ENCODE peak calls at places on chromosomes 2 and 18, in four cellular contexts. H is body of pancreas, T is transverse colon, E is astrocyte. J is an unnamed sample. For H3K4me1, the result is how much of the 10 kb centered on the place peaks cover.

GRCh38 chr2:95299961-95300360 is 2.8 kb downstream of the KCNIP3 start:
- DNase-seq in E (no peak), T (no peak), H (no peak), J (no peak)

GRCh38 chr2:49271060-49271665 is 116.8 kb upstream of the FSHR start:
- DNase-seq in E (no peak), T (no peak), H (no peak), J (no peak)

GRCh38 chr2:190805126-190805525 is 75.5 kb upstream of the GLS start:
- DNase-seq in T (no peak), E (no peak), H (no peak), J (no peak)

GRCh38 chr18:50947899-50948298 is 19.9 kb upstream of the ELAC1 start:
- DNase-seq in T (no peak), E (peak), H (no peak), J (peak)

GRCh38 chr2:28182348-28182747 is 210.3 kb upstream of the FOSL2 start:
- DNase-seq in T (no peak), H (no peak), E (no peak), J (no peak)

GRCh38 chr2:17413031-17413430 is 105.2 kb downstream of the RAD51AP2 start:
- DNase-seq in H (no peak), T (no peak), E (peak), J (peak)

GRCh38 chr2:174659069-174659900 is 61.7 kb upstream of the WIPF1 start:
- DNase-seq in H (no peak), E (no peak), T (no peak), J (no peak)

GRCh38 chr2:127217470-127218325 is 2.4 kb downstream of the CYP27C1 start:
- DNase-seq in T (no peak), E (peak), H (no peak), J (peak)

GRCh38 chr18:59056706-59057492 is 82.8 kb upstream of the SEC11C start:
- DNase-seq in T (peak), H (peak), E (peak), J (peak)

GRCh38 chr2:75047189-75047812 is 88.9 kb downstream of the POLE4 start:
- DNase-seq in T (no peak), E (peak), H (no peak), J (peak)

GRCh38 chr2:182302174-182302573 is 124.7 kb downstream of the PDE1A start:
- DNase-seq in T (no peak), E (peak), H (no peak), J (peak)

GRCh38 chr2:174711206-174711605 is 53.1 kb downstream of the CHRNA1 start:
- DNase-seq in T (no peak), H (no peak), E (peak), J (peak)

GRCh38 chr18:50401888-50402287 is 27.0 kb downstream of the SKA1 start:
- DNase-seq in E (peak), H (peak), T (peak), J (peak)

GRCh38 chr2:58614259-58614658 is 373.1 kb upstream of the FANCL start:
- DNase-seq in T (no peak), E (no peak), H (no peak), J (no peak)

GRCh38 chr2:236676131-236676873 is 106.7 kb downstream of the ACKR3 start:
- DNase-seq in E (peak), T (no peak), H (no peak), J (no peak)

GRCh38 chr2:107132141-107132540 is 246.2 kb upstream of the ST6GAL2 start:
- DNase-seq in T (no peak), H (no peak), E (no peak), J (no peak)

GRCh38 chr18:1103567-1103966 is 198.9 kb downstream of the ADCYAP1 start:
- DNase-seq in T (no peak), E (no peak), H (no peak), J (no peak)

GRCh38 chr2:103208916-103209315 is 447.1 kb downstream of the TMEM182 start:
- DNase-seq in H (no peak), T (no peak), E (no peak), J (no peak)

GRCh38 chr18:7415081-7415894 is 151.8 kb upstream of the PTPRM start:
- DNase-seq in H (no peak), T (no peak), E (no peak), J (no peak)

GRCh38 chr18:36608107-36608506 is 220.7 kb downstream of the TPGS2 start:
- DNase-seq in T (no peak), H (no peak), E (no peak), J (no peak)

GRCh38 chr2:41967426-41968181 is 80.2 kb upstream of the PKDCC start:
- DNase-seq in T (peak), E (peak), H (peak), J (peak)

GRCh38 chr18:37364237-37364636 is 201.4 kb downstream of the CELF4 start:
- DNase-seq in E (no peak), H (peak), T (no peak), J (no peak)

GRCh38 chr2:28470759-28471158 is 25.1 kb upstream of the PLB1 start:
- DNase-seq in E (no peak), T (peak), H (no peak), J (no peak)

GRCh38 chr2:159151198-159152118 is 135.0 kb downstream of the WDSUB1 start:
- DNase-seq in T (peak), H (no peak), E (no peak), J (no peak)

GRCh38 chr2:109398616-109399015 is 215.2 kb downstream of the SEPTIN10 start:
- DNase-seq in H (no peak), T (no peak), E (peak), J (peak)

GRCh38 chr2:10258326-10258725 is 44.4 kb upstream of the HPCAL1 start:
- DNase-seq in H (no peak), E (no peak), T (no peak), J (no peak)

GRCh38 chr2:221176666-221177065 is 395.4 kb downstream of the EPHA4 start:
- DNase-seq in T (no peak), H (no peak), E (no peak), J (no peak)

DNA sequence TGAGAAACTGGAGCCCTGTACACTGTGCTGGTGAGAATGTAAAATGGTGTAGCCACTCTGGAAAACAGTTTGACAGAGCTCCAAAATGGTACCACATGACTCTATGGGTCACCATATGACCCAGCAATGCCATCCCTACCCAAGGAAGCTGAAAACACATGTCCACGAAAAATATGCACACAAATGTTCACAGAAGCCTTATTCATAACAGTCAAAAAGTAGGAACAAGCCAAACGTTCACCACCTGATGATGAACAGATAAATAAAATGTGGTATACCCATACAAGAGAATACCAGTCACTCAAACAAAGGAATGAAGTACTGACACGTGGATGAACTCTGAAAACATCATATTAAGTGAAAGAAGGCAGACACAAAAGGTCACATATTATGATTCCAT is 4.6 kb downstream of the AFG3L2 start:
- DNase-seq in E (no peak), H (no peak), T (no peak), J (no peak)
- H3K4me1 ChIP-seq in E (under half), H (half or more), T (under half), J (under half)

GRCh38 chr2:23564618-23564967 is 179.6 kb downstream of the KLHL29 start:
- DNase-seq in E (peak), T (no peak), H (peak), J (peak)
- H3K4me1 ChIP-seq in E (under half), T (under half), H (under half), J (under half)

DNA sequence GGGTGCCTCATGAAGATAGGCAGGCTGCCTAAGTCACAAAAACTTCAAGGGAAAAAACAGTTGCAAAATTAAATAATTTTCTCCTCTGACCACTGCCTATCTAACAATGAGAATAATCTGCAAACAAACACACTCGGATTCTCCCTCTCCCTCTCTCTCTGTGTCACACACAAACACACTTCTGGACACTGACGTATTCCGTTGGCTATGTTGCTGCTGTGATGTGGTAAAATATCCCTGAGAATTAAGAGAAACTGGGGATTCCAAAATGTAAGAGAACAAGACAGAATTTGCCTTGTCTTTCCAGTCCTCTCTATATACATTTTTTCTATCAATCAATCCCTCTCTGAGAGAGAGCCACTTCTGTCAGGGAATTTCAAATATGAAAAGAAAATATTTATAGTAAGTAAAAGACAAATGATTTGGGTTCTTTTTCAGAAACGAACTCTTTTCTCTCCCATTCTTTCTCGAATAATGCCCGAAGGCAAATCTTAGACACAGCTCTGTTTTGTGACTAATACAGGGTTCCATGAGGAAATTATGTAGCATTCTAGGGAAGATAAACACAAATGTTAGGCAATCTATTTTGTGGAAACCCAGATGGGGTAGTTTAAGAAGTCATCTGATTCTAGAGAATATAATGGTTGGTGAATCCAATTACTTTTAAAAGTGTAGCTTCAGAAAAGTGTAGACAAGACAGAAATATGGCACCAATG is 310.3 kb upstream of the CYP26B1 start:
- DNase-seq in T (no peak), H (no peak), E (no peak), J (peak)
- H3K4me1 ChIP-seq in T (under half), H (under half), E (under half), J (under half)

GRCh38 chr18:48951448-48952286 is 902 bp upstream of the SMAD7 start:
- DNase-seq in E (peak), T (peak), H (peak), J (peak)
- H3K4me1 ChIP-seq in E (under half), T (under half), H (under half), J (under half)

GRCh38 chr2:134231296-134231964 is 22.4 kb upstream of the MGAT5 start:
- DNase-seq in E (peak), H (no peak), T (no peak), J (no peak)
- H3K4me1 ChIP-seq in E (under half), H (under half), T (under half), J (under half)

DNA sequence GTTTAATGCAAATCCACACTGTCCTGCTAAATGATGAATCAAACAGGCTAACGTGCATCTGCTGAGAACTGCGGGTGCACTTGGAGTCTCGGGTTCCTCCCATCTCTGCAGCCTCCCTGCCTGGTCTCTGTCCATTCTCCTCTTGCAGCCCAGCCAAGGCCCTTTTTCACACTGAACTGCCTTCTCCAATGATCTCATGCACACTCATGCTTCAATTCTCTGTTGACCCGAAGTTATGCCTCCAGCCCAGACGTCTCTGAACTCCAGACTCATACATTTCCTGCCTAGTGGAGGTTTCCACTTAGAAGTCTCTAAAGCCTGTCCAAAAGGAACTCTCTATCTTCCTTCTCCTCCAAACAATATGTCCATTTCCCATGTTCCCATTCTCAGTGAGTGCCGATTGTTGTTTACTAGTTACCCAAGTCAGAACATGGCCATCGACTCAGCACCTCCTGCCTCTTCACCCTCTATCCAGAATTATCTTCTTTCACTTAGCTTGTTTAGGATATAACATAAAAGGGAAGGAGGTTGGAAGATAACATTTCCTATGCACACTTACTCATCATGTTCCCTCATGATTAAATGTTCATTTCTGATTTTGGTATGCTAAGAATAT is 155.2 kb downstream of the IRS1 start:
- DNase-seq in E (peak), T (no peak), H (no peak), J (peak)
- H3K4me1 ChIP-seq in E (under half), T (under half), H (under half), J (under half)

GRCh38 chr2:239115616-239116015 is 267.7 kb downstream of the TWIST2 start:
- DNase-seq in T (no peak), E (no peak), H (no peak), J (no peak)
- H3K4me1 ChIP-seq in T (under half), E (under half), H (under half), J (under half)

GRCh38 chr2:43515807-43516497 is 79.9 kb downstream of the THADA start:
- DNase-seq in H (no peak), T (no peak), E (no peak), J (peak)

GRCh38 chr2:43513796-43514195 is 82.0 kb downstream of the THADA start:
- DNase-seq in H (no peak), T (no peak), E (no peak), J (peak)

GRCh38 chr2:43518182-43518581 is 77.7 kb downstream of the THADA start:
- DNase-seq in E (peak), H (no peak), T (no peak), J (peak)

GRCh38 chr2:43513216-43513615 is 82.6 kb downstream of the THADA start:
- DNase-seq in E (peak), H (no peak), T (no peak), J (peak)

DNA sequence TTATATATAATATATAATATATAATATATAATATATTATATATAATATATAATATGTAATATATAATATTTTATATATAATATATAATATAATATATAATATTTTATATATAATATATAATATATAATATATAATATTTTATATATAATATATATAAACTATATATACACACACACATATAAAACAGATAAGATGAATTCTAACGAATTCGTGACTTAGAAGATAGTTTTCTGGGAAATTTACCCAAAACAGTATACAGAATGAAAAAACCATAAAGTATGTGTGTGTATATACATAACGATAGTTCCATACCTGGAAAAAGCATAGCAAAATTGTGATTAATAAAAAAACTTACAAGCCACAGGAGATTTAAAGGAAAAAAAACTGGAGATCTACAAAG is 80.6 kb downstream of the THADA start:
- DNase-seq in T (no peak), H (no peak), E (no peak), J (no peak)
- H3K4me1 ChIP-seq in T (under half), H (under half), E (under half), J (under half)

DNA sequence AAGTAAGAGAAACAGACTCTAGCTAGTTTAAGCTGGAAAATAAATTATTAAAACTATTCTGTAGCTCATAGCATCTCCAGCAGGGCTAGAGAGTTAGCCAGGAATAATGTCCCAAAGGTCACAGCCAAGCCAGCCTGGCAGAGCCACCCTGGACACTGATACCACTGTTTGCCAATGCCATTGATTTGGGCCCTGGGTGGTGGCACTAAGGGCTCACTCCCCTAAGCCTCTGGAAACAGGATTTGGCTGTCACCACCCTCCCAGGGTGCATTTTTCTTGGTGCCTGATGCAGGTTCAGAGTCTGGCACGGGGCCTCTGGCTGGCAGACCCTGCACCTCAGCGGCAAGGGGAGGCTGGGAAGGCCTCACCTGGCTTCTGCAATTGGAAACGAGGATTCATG is 7.1 kb downstream of the SH2D6 start:
- DNase-seq in E (no peak), T (no peak), H (peak), J (no peak)
- H3K4me1 ChIP-seq in E (under half), T (under half), H (half or more), J (under half)

DNA sequence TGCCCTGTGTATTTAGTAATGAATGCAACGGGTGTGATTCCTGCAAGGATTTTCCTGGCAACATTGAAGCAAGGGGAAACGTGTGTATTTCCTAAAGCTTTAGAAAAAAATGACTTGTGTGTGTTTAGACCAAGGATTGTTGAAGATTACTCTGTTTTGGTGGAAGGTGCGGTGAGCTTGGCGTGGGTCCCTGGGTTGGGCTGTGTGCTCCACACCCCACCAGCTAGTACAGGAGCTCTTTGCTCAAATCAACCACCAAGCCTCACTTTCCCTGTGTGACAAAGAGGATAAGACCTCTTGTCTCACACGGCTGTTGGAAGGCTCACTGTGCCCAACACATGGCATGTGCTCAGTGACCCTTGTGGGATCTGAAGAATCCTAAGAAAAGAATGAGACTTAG is 21.4 kb upstream of the GREB1 start:
- DNase-seq in H (no peak), E (no peak), T (no peak), J (no peak)
- H3K4me1 ChIP-seq in H (under half), E (under half), T (under half), J (under half)

J was measured in GM23248.